ENCODE peak calls at places on chromosomes 13 and 19, in five cellular contexts. Z is thoracic aorta, S is body of pancreas, H is kidney epithelial cell, X is pancreas. M is an unnamed sample.

GRCh38 chr13:111584101-111584500 is 263.7 kb downstream of the TEX29 start:
- DNase-seq in Z (no peak), S (no peak), H (no peak), X (no peak), M (no peak)

GRCh38 chr19:8242212-8242821 is 33.1 kb downstream of the CERS4 start:
- DNase-seq in Z (no peak), S (no peak), H (no peak), X (no peak), M (no peak)

GRCh38 chr13:45119990-45120864 is at the start of gene GTF2F2:
- DNase-seq in Z (peak), S (peak), H (no peak), X (peak), M (peak)

GRCh38 chr19:51668167-51668566 is 21.5 kb upstream of the SIGLEC14 start:
- DNase-seq in Z (no peak), S (no peak), H (no peak), X (no peak), M (no peak)

GRCh38 chr13:78437781-78438180 is 165.6 kb downstream of the POU4F1 start:
- DNase-seq in Z (no peak), S (no peak), H (no peak), X (no peak), M (no peak)

GRCh38 chr13:51804295-51805172 is 571 bp upstream of the DHRS12 start:
- DNase-seq in Z (no peak), S (peak), H (no peak), X (peak), M (no peak)

GRCh38 chr13:72565893-72566292 is 161.5 kb downstream of the MZT1 start:
- DNase-seq in Z (no peak), S (no peak), H (no peak), X (no peak), M (no peak)

GRCh38 chr13:32209670-32210069 is 105.5 kb downstream of the ZAR1L start:
- DNase-seq in Z (no peak), S (no peak), H (no peak), X (no peak), M (no peak)

GRCh38 chr13:32731576-32731975 is 145.3 kb downstream of the PDS5B start:
- DNase-seq in Z (no peak), S (no peak), H (no peak), X (no peak), M (peak)

GRCh38 chr13:67063036-67063435 is 167.1 kb downstream of the PCDH9 start:
- DNase-seq in Z (no peak), S (no peak), H (no peak), X (no peak), M (no peak)

GRCh38 chr19:3163230-3163886 is 15.2 kb upstream of the S1PR4 start:
- DNase-seq in Z (no peak), S (peak), H (no peak), X (peak), M (no peak)

GRCh38 chr13:109794095-109794494 is 7.7 kb upstream of the IRS2 start:
- DNase-seq in Z (no peak), S (no peak), H (no peak), X (no peak), M (no peak)

GRCh38 chr13:99828114-99828513 is 143.5 kb downstream of the ZIC5 start:
- DNase-seq in Z (no peak), S (no peak), H (no peak), X (no peak), M (no peak)

DNA sequence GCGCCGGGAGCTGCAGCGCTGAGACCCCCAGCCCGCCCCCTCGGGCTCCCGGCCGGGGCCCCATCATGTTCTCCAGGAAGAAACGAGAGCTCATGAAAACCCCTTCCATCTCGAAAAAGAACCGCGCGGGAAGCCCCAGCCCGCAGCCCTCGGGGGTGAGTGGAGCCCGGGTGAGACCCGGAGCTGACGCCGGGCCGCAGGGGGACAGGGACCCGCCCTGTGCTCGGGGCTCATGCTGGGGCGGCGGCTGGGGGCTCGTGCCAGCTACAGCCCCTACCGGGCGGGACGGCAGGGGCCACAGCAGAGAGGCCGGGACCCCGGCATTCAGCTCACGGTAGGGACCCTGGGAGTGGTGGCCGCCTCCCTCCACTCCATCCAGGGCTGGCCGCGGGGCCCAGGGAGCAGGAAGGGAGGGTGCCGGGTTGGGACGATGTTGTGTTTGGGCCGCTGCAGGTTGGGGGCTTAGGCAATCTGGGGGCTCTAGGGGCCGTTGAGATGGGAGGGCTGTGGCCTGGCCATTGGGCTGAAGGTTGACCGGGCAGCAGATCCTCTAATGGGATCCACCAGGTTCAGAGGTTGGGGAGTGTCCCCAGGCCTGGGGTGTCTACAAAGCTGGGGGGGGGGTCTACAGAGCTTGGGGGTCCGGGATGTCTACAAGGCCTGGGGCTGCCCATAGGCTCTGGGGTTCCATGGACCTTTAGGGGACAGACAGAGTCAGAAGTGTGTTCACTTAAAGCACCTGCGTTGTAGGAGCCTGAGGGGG is 555 bp downstream of the ARHGAP45 start:
- DNase-seq in Z (no peak), S (no peak), H (no peak), X (no peak), M (no peak)
- H3K4me3 ChIP-seq in Z (peak), S (peak), H (peak), X (no peak), M (no peak)

GRCh38 chr19:49946415-49946814 is 14.6 kb downstream of the SIGLEC11 start:
- DNase-seq in Z (no peak), S (no peak), H (no peak), X (peak), M (no peak)

GRCh38 chr19:49936549-49936948 is 7.2 kb upstream of the NUP62 start:
- DNase-seq in Z (no peak), S (no peak), H (no peak), X (no peak), M (no peak)

GRCh38 chr19:49939721-49940481 is 10.6 kb upstream of the NUP62 start:
- DNase-seq in Z (no peak), S (no peak), H (no peak), X (no peak), M (no peak)

GRCh38 chr19:49938662-49939061 is 9.4 kb upstream of the NUP62 start:
- DNase-seq in Z (no peak), S (no peak), H (no peak), X (no peak), M (no peak)

DNA sequence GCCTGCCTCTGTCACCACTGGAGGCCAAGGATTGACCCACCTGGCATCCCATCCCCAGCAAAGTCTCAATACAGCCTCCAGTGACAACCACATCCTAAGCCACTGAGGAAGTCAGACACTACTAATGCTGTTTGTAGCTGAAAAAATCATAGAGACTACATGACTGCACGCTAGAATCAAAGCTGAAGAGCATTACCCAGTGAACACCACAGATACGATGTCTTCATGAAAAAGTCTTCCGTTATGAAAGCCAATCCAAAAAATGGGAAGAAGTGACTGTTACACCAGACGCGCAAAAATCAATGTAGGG is 11.1 kb upstream of the NUP62 start:
- DNase-seq in Z (no peak), S (no peak), H (no peak), X (no peak), M (no peak)
- TF ChIP-seq CTCF in Z (no peak), S (no peak), H (no peak), X (no peak), M (no peak)

GRCh38 chr19:55173186-55173716 is 6.8 kb upstream of the DNAAF3 start:
- DNase-seq in Z (no peak), S (no peak), H (no peak), X (no peak), M (no peak)
- H3K4me3 ChIP-seq in Z (peak), S (no peak), H (peak), X (no peak), M (no peak)

GRCh38 chr13:50376895-50377575 is 361.8 kb downstream of the KCNRG start:
- DNase-seq in Z (no peak), S (no peak), H (no peak), X (no peak), M (no peak)
- TF ChIP-seq CTCF in Z (no peak), S (no peak), H (no peak), X (no peak), M (peak)

GRCh38 chr19:29855771-29856510 is 44.1 kb downstream of the CCNE1 start:
- DNase-seq in Z (no peak), S (no peak), H (no peak), X (no peak), M (no peak)

GRCh38 chr19:29860492-29860891 is 48.7 kb downstream of the CCNE1 start:
- DNase-seq in Z (no peak), S (no peak), H (no peak), X (no peak), M (no peak)

GRCh38 chr19:29858000-29858596 is 46.3 kb downstream of the CCNE1 start:
- DNase-seq in Z (no peak), S (peak), H (no peak), X (peak), M (no peak)

GRCh38 chr19:29861575-29861974 is 49.8 kb downstream of the CCNE1 start:
- DNase-seq in Z (no peak), S (no peak), H (no peak), X (no peak), M (no peak)

DNA sequence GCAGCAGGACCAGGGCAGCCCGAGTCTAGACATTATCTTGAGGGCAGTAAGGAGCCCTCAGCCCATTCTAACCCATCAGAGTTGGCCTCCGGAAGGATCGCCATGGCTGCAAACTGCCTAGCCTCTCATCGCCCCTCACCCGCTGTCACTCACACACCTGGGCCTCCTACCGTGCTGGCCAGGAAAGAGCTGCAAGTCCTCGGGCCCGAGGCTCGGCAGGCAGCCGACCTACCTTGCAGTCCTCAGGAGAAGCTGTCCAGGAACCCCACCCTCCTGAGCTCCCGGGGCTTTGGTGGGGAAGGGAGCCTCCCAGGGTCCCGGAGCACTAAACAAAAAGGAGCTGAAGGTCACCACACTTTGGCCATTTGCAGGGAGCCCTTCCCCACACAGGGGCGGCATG is 46.8 kb downstream of the CCNE1 start:
- DNase-seq in Z (no peak), S (no peak), H (no peak), X (no peak), M (no peak)
- H3K4me3 ChIP-seq in Z (no peak), S (no peak), H (no peak), X (no peak), M (no peak)

GRCh38 chr13:53342623-53343022 is 314.0 kb downstream of the OLFM4 start:
- DNase-seq in Z (no peak), S (no peak), H (no peak), X (no peak), M (no peak)

GRCh38 chr13:53341144-53341510 is 312.5 kb downstream of the OLFM4 start:
- DNase-seq in Z (no peak), S (no peak), H (no peak), X (no peak), M (no peak)

GRCh38 chr13:53340505-53341143 is 312.0 kb downstream of the OLFM4 start:
- DNase-seq in Z (no peak), S (no peak), H (no peak), X (no peak), M (no peak)

GRCh38 chr13:53336441-53337160 is 308.0 kb downstream of the OLFM4 start:
- DNase-seq in Z (no peak), S (no peak), H (no peak), X (no peak), M (no peak)

GRCh38 chr13:53338760-53339159 is 310.1 kb downstream of the OLFM4 start:
- DNase-seq in Z (no peak), S (no peak), H (no peak), X (no peak), M (no peak)
- TF ChIP-seq CTCF in Z (no peak), S (no peak), H (no peak), X (no peak), M (no peak)

DNA sequence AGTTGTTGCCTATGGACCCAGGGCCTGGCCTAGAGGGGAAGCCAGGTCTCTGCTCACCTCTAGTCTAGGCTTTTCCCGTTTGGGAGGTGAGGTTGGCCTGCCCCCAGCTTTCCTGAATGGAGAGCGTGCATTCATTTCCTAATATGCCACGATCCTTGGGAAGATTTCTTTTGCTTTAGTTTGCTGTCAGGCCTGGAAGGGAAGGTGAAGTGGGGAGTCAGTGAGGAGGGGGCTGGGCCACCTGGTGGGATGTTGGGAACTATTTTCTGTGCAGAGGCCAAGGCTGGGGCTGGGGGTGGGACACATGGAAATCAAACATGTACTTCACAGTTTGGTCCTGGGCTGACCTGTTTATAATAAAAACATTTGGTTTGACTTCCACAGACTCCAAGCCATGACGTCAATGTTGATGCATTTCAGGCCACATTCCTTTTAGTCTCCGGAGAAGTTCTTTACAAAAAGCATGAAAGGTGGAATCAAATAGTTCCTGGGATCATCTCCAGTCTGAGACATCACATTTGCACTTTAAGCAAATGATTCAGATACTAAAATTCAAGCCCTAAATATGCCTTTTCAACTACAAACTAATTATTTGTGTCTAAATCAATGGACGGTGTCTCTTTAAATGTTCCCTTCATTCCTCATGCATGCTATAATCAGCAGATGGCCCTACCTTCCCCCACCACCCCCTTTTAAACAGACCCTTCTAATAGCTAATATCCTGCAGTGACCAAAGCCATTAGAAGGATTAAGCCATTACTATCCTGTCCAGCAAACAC is 41.5 kb upstream of the MEDAG start:
- DNase-seq in Z (no peak), S (no peak), H (no peak), X (no peak), M (no peak)
- H3K4me3 ChIP-seq in Z (peak), S (no peak), H (no peak), X (no peak), M (no peak)

GRCh38 chr19:6414033-6414643 is 10.5 kb downstream of the KHSRP start:
- DNase-seq in Z (no peak), S (no peak), H (no peak), X (no peak), M (no peak)

GRCh38 chr19:6413291-6413690 is 11.3 kb downstream of the KHSRP start:
- DNase-seq in Z (no peak), S (no peak), H (no peak), X (no peak), M (no peak)

GRCh38 chr19:6416658-6417405 is 7.8 kb downstream of the KHSRP start:
- DNase-seq in Z (no peak), S (no peak), H (no peak), X (no peak), M (no peak)

GRCh38 chr19:6415592-6416190 is 8.9 kb downstream of the KHSRP start:
- DNase-seq in Z (no peak), S (no peak), H (no peak), X (no peak), M (no peak)

GRCh38 chr19:6414793-6415591 is 9.6 kb downstream of the KHSRP start:
- DNase-seq in Z (no peak), S (no peak), H (no peak), X (no peak), M (no peak)
- TF ChIP-seq CTCF in Z (no peak), S (no peak), H (no peak), X (no peak), M (no peak)